ENCODE peak calls at places on chromosomes 3 and 15, in six cellular contexts. A is HepG2, Z is HCT116, T is K562, G is GM12878, U is H1. Y is an unnamed sample.

GRCh38 chr3:127671523-127672428 is 976 bp upstream of the ABTB1 start:
- DNase-seq in U (peak; percentile 59), T (peak; percentile 39), A (no peak), G (no peak), Z (no peak), Y (no peak)

GRCh38 chr3:189324538-189325138 is 152.9 kb downstream of the TPRG1 start:
- DNase-seq in A (peak; percentile 85), Z (peak; percentile 99), U (no peak), G (peak; percentile 94), T (no peak), Y (no peak)

GRCh38 chr15:25674948-25675347 is 188.2 kb downstream of the ATP10A start:
- DNase-seq in A (no peak), G (no peak), U (no peak), Z (no peak), T (no peak), Y (no peak)

GRCh38 chr15:26889298-26889898 is 22.5 kb downstream of the GABRA5 start:
- DNase-seq in A (peak; percentile 53), T (peak; percentile 44), G (peak; percentile 23), Z (peak; percentile 62), U (peak; percentile 76), Y (peak; percentile 74)

GRCh38 chr15:52021892-52022540 is 3.0 kb downstream of the MAPK6 start:
- DNase-seq in U (no peak), G (no peak), A (no peak), Z (no peak), T (no peak), Y (no peak)

GRCh38 chr3:144921710-144922109 is 950.1 kb downstream of the DIPK2A start:
- DNase-seq in Z (no peak), T (no peak), A (no peak), U (no peak), G (no peak), Y (no peak)

GRCh38 chr3:150114873-150115570 is 144.3 kb upstream of the PFN2 start:
- DNase-seq in A (no peak), Z (no peak), G (peak; percentile 69), U (no peak), T (no peak), Y (no peak)

GRCh38 chr3:189001559-189001958 is 170.2 kb upstream of the TPRG1 start:
- DNase-seq in Z (peak; percentile 34), A (no peak), G (no peak), U (no peak), T (no peak), Y (no peak)

GRCh38 chr3:66297917-66298316 is 77.1 kb downstream of the SLC25A26 start:
- DNase-seq in A (no peak), T (no peak), Z (no peak), G (no peak), U (no peak), Y (no peak)

GRCh38 chr15:51024735-51025453 is 69.8 kb downstream of the TNFAIP8L3 start:
- DNase-seq in U (no peak), G (no peak), A (no peak), Z (no peak), T (no peak), Y (no peak)

GRCh38 chr15:47988564-47988963 is 132.2 kb upstream of the SLC24A5 start:
- DNase-seq in G (no peak), U (no peak), Z (no peak), A (no peak), T (no peak), Y (no peak)

GRCh38 chr3:47420511-47421484 is 40.0 kb downstream of the PTPN23 start:
- DNase-seq in T (peak; percentile 92), G (peak; percentile 65), U (peak; percentile 97), A (peak; percentile 80), Z (peak; percentile 70), Y (peak; percentile 95)

GRCh38 chr3:107431048-107431297 is 53.7 kb downstream of the CCDC54 start:
- DNase-seq in U (peak; percentile 74), G (no peak), T (no peak), Z (no peak), A (no peak), Y (peak; percentile 48)

GRCh38 chr3:156412600-156412999 is 142.3 kb downstream of the SSR3 start:
- DNase-seq in Z (no peak), T (no peak), A (no peak), U (no peak), G (no peak), Y (no peak)

GRCh38 chr3:128407247-128407646 is 59.4 kb downstream of the DNAJB8 start:
- DNase-seq in Z (no peak), T (no peak), G (no peak), U (no peak), A (no peak), Y (no peak)

GRCh38 chr3:196740476-196741400 is 1.1 kb downstream of the PAK2 start:
- DNase-seq in U (no peak), A (peak; percentile 45), T (no peak), G (no peak), Z (no peak), Y (no peak)

GRCh38 chr15:55799287-55800212 is 56.6 kb upstream of the PRTG start:
- DNase-seq in A (peak; percentile 46), U (peak; percentile 84), Z (peak; percentile 32), T (peak; percentile 38), G (peak; percentile 4), Y (peak; percentile 79)

GRCh38 chr15:63186065-63186464 is 3.3 kb upstream of the RAB8B start:
- DNase-seq in Z (no peak), U (no peak), T (no peak), A (peak; percentile 41), G (no peak), Y (no peak)

GRCh38 chr3:54999159-54999558 is 71.3 kb upstream of the LRTM1 start:
- DNase-seq in U (no peak), T (peak; percentile 9), Z (no peak), G (no peak), A (peak; percentile 2), Y (no peak)

GRCh38 chr3:16335772-16336621 is 71.0 kb downstream of the OXNAD1 start:
- DNase-seq in A (no peak), Z (no peak), U (no peak), G (no peak), T (no peak), Y (no peak)

GRCh38 chr15:67820992-67821783 is 4.1 kb upstream of the SKOR1 start:
- DNase-seq in A (peak; percentile 28), T (peak; percentile 78), U (peak; percentile 86), G (no peak), Z (no peak), Y (peak; percentile 79)

GRCh38 chr3:25427155-25428002 is 684 bp upstream of the RARB start:
- DNase-seq in T (no peak), Z (no peak), U (no peak), A (peak; percentile 42), G (no peak), Y (no peak)

GRCh38 chr3:148078659-148079058 is 619.0 kb upstream of the AGTR1 start:
- DNase-seq in A (no peak), U (no peak), G (no peak), T (no peak), Z (no peak), Y (no peak)
- TF ChIP-seq ATF3 in A (no peak), U (no peak), G (no peak), T (no peak), Z (no peak), Y (no peak)

GRCh38 chr3:21649519-21649918 is 101.5 kb downstream of the ZNF385D start:
- DNase-seq in T (no peak), A (no peak), G (no peak), U (no peak), Z (no peak), Y (no peak)
- TF ChIP-seq ATF3 in T (no peak), A (no peak), G (no peak), U (no peak), Z (no peak), Y (no peak)

GRCh38 chr3:98886525-98886924 is 15.0 kb downstream of the DCBLD2 start:
- DNase-seq in A (no peak), Z (no peak), G (no peak), T (no peak), U (no peak), Y (no peak)

GRCh38 chr3:98890181-98890882 is 11.2 kb downstream of the DCBLD2 start:
- DNase-seq in T (no peak), U (no peak), Z (no peak), G (no peak), A (no peak), Y (no peak)

GRCh38 chr3:98885851-98886250 is 15.6 kb downstream of the DCBLD2 start:
- DNase-seq in A (no peak), T (no peak), Z (no peak), G (no peak), U (no peak), Y (no peak)

GRCh38 chr3:98887684-98888083 is 13.8 kb downstream of the DCBLD2 start:
- DNase-seq in A (peak; percentile 42), G (no peak), U (no peak), Z (no peak), T (no peak), Y (no peak)

DNA sequence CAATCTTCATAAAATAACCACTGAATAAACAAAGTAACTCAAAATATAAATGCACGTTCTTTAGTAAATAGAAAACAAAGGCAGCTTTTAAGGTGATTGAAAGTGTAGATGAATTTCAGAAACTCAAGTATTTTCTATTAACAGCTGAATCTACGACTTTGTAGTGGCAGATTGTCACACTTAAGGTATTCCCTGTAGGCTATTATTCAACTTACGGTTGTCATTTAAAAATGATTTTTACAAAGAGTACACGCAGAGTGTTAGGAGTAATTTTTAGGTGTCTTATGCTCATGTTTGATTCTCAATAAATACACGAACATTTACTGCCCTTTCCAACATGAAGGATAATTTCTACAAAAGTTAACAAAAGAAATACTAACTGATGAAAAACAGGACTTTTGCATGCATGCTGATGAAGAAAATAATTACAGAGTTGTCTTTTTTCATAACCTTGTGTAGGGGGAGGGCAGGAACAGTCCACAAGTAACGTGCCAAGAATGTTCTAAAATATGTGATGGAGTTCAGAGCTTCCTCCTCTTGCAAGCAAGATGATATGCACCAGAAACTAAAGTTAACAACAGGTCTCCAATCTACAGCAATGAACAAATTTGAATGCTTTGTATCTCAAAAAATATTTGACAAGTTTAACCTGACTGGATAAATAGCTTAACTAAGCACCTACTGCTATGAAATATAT is 16.7 kb downstream of the DCBLD2 start:
- DNase-seq in G (no peak), Z (no peak), U (no peak), T (no peak), A (no peak), Y (no peak)
- TF ChIP-seq ATF3 in G (no peak), Z (no peak), U (no peak), T (no peak), A (no peak), Y (no peak)

DNA sequence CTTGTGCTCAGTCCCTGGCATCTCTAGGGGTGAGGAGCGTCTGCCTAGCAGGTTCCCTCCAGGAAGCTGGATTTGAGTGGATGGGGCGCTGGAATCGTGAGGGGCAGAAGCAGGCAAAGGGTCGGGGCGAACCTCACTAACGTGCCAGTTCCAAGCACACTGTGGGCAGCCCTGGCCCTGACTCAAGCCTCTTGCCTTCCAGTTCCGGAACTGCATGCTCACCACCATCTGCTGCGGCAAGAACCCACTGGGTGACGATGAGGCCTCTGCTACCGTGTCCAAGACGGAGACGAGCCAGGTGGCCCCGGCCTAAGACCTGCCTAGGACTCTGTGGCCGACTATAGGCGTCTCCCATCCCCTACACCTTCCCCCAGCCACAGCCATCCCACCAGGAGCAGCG is 5.0 kb downstream of the RHO start:
- DNase-seq in Z (no peak), U (no peak), A (no peak), G (no peak), T (no peak), Y (no peak)
- TF ChIP-seq ATF3 in Z (no peak), U (no peak), A (no peak), G (no peak), T (no peak), Y (no peak)

Y was measured in WTC11.